ENCODE peak calls at places on chromosomes 5 and 9, in ten cellular contexts. L, J, C, Z, G, B, T, F, X and P are unnamed samples.

GRCh38 chr9:99690573-99690972 is 131.1 kb upstream of the NR4A3 start:
- DNase-seq in F (no peak), T (no peak), C (no peak), L (no peak), J (no peak), G (no peak), B (no peak), X (peak), Z (no peak), P (no peak)

GRCh38 chr5:91219803-91220371 is 163.2 kb downstream of the ARRDC3 start:
- DNase-seq in Z (no peak), X (no peak), F (no peak), L (no peak), B (peak), J (no peak), G (no peak), C (peak), T (peak), P (no peak)

GRCh38 chr5:7244208-7244607 is 151.7 kb upstream of the ADCY2 start:
- DNase-seq in L (no peak), C (no peak), F (no peak), G (no peak), J (no peak), T (no peak), B (no peak), Z (no peak), X (no peak), P (no peak)

GRCh38 chr5:141677415-141677814 is 4.6 kb downstream of the ARAP3 start:
- DNase-seq in L (no peak), C (peak), F (no peak), J (peak), Z (no peak), B (no peak), X (no peak), G (no peak), T (no peak), P (no peak)

GRCh38 chr5:180866985-180867384 is 5.9 kb upstream of the ZFP62 start:
- DNase-seq in B (no peak), G (no peak), C (no peak), T (no peak), Z (no peak), F (no peak), L (no peak), X (no peak), J (no peak), P (no peak)

GRCh38 chr5:129631946-129632345 is 115.9 kb upstream of the MINAR2 start:
- DNase-seq in L (no peak), T (no peak), B (no peak), G (no peak), J (no peak), X (no peak), F (no peak), Z (no peak), C (no peak), P (no peak)

GRCh38 chr5:135559342-135559741 is 19.4 kb downstream of the CXCL14 start:
- DNase-seq in G (no peak), F (no peak), C (peak), B (no peak), X (no peak), L (no peak), T (peak), J (no peak), Z (no peak), P (no peak)

GRCh38 chr5:170327802-170328201 is 30.2 kb upstream of the LCP2 start:
- DNase-seq in F (no peak), G (no peak), L (no peak), Z (no peak), T (no peak), C (no peak), J (no peak), X (no peak), B (no peak), P (no peak)

GRCh38 chr9:98075332-98075805 is 18.8 kb downstream of the NANS start:
- DNase-seq in B (peak), X (no peak), L (no peak), Z (no peak), J (no peak), F (peak), C (no peak), T (peak), G (no peak), P (no peak)

GRCh38 chr9:91364702-91365101 is 3.0 kb upstream of the AUH start:
- DNase-seq in L (no peak), B (no peak), X (no peak), T (no peak), F (no peak), Z (no peak), G (no peak), C (no peak), J (no peak), P (no peak)

GRCh38 chr5:79021753-79022152 is 36.6 kb upstream of the ARSB start:
- DNase-seq in J (no peak), Z (no peak), B (no peak), X (no peak), C (no peak), T (no peak), F (no peak), L (no peak), G (no peak), P (no peak)

GRCh38 chr5:65556181-65556580 is 6.8 kb downstream of the CENPK start:
- DNase-seq in Z (no peak), G (no peak), B (no peak), X (no peak), T (no peak), L (no peak), C (no peak), F (no peak), J (no peak), P (no peak)

GRCh38 chr5:141969783-141970741 is 1.2 kb downstream of the RNF14 start:
- DNase-seq in C (peak), G (no peak), B (no peak), T (no peak), F (no peak), L (no peak), J (no peak), Z (no peak), X (no peak), P (no peak)

GRCh38 chr9:83449166-83449565 is 89.0 kb downstream of the FRMD3 start:
- DNase-seq in G (no peak), L (no peak), Z (no peak), C (no peak), B (no peak), X (no peak), J (no peak), F (no peak), T (no peak), P (no peak)

GRCh38 chr5:1729641-1730486 is 69.8 kb downstream of the MRPL36 start:
- DNase-seq in X (no peak), B (no peak), Z (no peak), F (no peak), L (peak), C (no peak), T (no peak), J (no peak), G (no peak), P (no peak)

GRCh38 chr5:72244862-72245371 is 75.1 kb downstream of the MRPS27 start:
- DNase-seq in J (peak), T (peak), Z (no peak), F (no peak), G (no peak), B (peak), C (peak), X (no peak), L (no peak), P (no peak)

GRCh38 chr9:32431940-32432555 is 47.6 kb downstream of the ACO1 start:
- DNase-seq in L (peak), G (no peak), Z (no peak), T (peak), F (peak), X (peak), B (peak), J (peak), C (peak), P (peak)

GRCh38 chr5:171874210-171874609 is 88.6 kb downstream of the SMIM23 start:
- DNase-seq in C (no peak), B (no peak), Z (peak), X (no peak), T (no peak), L (no peak), G (no peak), J (no peak), F (no peak), P (no peak)

GRCh38 chr9:133406480-133407307 is 11.1 kb downstream of the REXO4 start:
- DNase-seq in G (no peak), C (peak), T (peak), B (peak), F (peak), X (peak), Z (no peak), L (peak), J (peak), P (peak)

GRCh38 chr5:76403963-76404693 is 1.0 kb downstream of the IQGAP2 start:
- DNase-seq in L (peak), T (no peak), B (peak), X (peak), C (peak), Z (no peak), G (no peak), F (no peak), J (no peak), P (no peak)

GRCh38 chr5:95963650-95964410 is 2.2 kb upstream of the ELL2 start:
- DNase-seq in C (no peak), X (no peak), B (peak), G (no peak), T (no peak), Z (no peak), F (peak), L (no peak), J (no peak), P (no peak)

GRCh38 chr5:90329911-90330310 is 79.6 kb downstream of the CETN3 start:
- DNase-seq in L (no peak), T (no peak), C (no peak), X (no peak), G (no peak), B (no peak), Z (no peak), F (no peak), J (no peak), P (no peak)

GRCh38 chr5:141855265-141856029 is 22.8 kb downstream of the PCDH1 start:
- DNase-seq in J (no peak), L (no peak), G (no peak), X (peak), T (no peak), B (peak), Z (no peak), F (no peak), C (no peak), P (no peak)

GRCh38 chr5:154189819-154190651 is 498 bp upstream of the GALNT10 start:
- DNase-seq in L (peak), J (peak), Z (no peak), C (peak), X (peak), F (peak), B (peak), G (no peak), T (peak), P (no peak)
- TF ChIP-seq CTCF in L (peak), J (no peak), Z (peak), C (peak), X (peak), F (peak), B (peak), G (peak), T (peak), P (peak)

GRCh38 chr5:122458278-122458872 is 146.3 kb downstream of the SNCAIP start:
- DNase-seq in J (peak), F (no peak), Z (no peak), T (peak), C (peak), L (no peak), G (no peak), B (peak), X (no peak), P (no peak)
- TF ChIP-seq CTCF in J (peak), F (peak), Z (peak), T (peak), C (peak), L (peak), G (peak), B (peak), X (no peak), P (peak)

GRCh38 chr9:4152201-4152600 is 147.7 kb downstream of the GLIS3 start:
- DNase-seq in T (no peak), Z (no peak), J (no peak), X (no peak), B (no peak), G (no peak), C (no peak), F (no peak), L (no peak), P (no peak)

GRCh38 chr9:4147476-4148214 is 152.2 kb downstream of the GLIS3 start:
- DNase-seq in F (peak), T (no peak), X (no peak), J (no peak), C (peak), Z (no peak), L (peak), B (peak), G (no peak), P (no peak)

GRCh38 chr9:4148215-4148561 is 151.7 kb downstream of the GLIS3 start:
- DNase-seq in F (no peak), L (no peak), T (no peak), B (no peak), G (no peak), C (no peak), J (no peak), X (no peak), Z (no peak), P (no peak)

GRCh38 chr9:4155224-4156026 is 144.4 kb downstream of the GLIS3 start:
- DNase-seq in C (no peak), F (no peak), B (no peak), X (no peak), L (no peak), Z (no peak), G (no peak), T (no peak), J (no peak), P (no peak)

DNA sequence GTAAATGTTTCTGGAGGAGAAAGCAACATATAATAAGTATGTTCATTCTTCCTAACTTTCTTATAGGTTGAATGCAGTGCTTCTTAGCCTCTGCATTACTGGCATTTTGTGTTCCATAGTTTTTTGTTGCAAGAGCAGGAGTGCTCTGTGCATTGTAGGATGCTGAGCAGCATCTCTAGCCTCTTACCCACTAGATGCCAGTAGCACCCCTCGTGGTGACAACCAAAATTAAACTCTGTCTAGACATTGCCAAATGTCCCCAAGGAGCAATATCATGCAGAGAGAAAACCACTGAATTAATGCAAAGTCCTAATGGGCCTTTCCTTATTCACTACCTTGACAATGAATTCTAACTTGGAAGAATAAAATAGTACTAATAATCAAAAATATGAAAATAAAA is 147.0 kb downstream of the GLIS3 start:
- DNase-seq in G (no peak), B (no peak), T (no peak), J (no peak), F (no peak), L (no peak), Z (no peak), C (no peak), X (no peak), P (no peak)
- TF ChIP-seq CTCF in G (peak), B (no peak), T (peak), J (no peak), F (no peak), L (no peak), Z (no peak), C (peak), X (no peak), P (no peak)

GRCh38 chr9:78213696-78214095 is 22.2 kb upstream of the CEP78 start:
- DNase-seq in X (no peak), Z (no peak), G (no peak), F (peak), B (no peak), C (no peak), T (no peak), L (no peak), J (no peak), P (no peak)
- TF ChIP-seq CTCF in X (no peak), Z (peak), G (peak), F (peak), B (no peak), C (peak), T (peak), L (peak), J (no peak), P (peak)

DNA sequence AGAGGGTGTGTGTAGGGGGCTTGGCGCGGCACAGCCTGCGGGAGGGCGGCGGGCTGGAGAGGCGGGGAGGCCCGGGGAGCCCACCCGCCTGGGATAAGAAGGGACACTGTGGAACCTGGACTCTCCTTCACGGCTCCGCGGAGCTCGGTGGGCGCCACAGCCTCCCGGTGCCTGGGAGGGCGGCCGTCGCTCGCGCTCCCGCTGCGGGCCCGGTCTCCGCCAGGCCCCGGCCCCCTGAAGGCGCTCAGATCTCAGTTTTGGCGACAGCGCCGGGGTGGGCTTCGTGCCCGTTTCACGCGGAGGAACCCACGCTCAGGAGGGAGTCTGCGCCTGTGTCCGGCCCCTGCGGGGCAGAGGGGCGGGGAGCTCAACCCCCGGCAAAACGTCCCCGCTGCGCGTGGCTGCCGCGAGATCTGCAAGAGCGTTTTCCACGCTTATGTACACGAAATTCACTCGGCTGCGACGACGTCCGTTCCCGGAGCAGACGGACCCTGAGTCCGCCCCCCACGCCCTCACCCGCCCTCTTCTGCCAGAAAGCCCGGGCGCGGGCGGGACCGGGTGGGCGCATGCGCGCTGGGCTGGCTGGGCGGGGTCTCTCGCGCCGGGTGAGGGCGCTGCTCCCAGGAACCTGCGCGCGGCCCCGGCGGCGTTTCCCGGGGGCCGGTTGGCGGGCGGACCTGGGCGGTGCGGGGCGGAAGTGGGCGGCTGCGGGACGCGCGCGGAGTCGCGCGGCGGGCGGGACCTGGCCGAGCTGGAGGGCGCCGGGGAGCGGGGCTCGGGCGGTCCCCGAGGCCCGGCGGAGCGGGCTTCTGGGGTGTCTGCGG is at the start of gene NELFB:
- DNase-seq in T (no peak), X (peak), G (no peak), J (peak), L (peak), B (peak), C (peak), F (peak), Z (no peak), P (peak)
- TF ChIP-seq CTCF in T (no peak), X (no peak), G (no peak), J (no peak), L (no peak), B (no peak), C (no peak), F (no peak), Z (no peak), P (no peak)